ENCODE peak calls at places on chromosomes 2 and 18, in five cellular contexts. One of them, this sample, is unnamed.

GRCh38 chr2:98512699-98513098 is 68.0 kb downstream of the INPP4A start:
- DNase-seq in Right ventricle myocardium inferior: no peak
- DNase-seq in cardiac muscle cell: no peak
- DNase-seq in RKO: no peak
- DNase-seq in coronary artery: no peak
- DNase-seq in this sample: no peak

GRCh38 chr18:67590571-67591141 is 74.1 kb upstream of the DSEL start:
- DNase-seq in Right ventricle myocardium inferior: no peak
- DNase-seq in cardiac muscle cell: peak
- DNase-seq in RKO: peak
- DNase-seq in coronary artery: no peak
- DNase-seq in this sample: no peak

GRCh38 chr2:234448506-234449169 is 48.2 kb downstream of the ARL4C start:
- DNase-seq in Right ventricle myocardium inferior: no peak
- DNase-seq in cardiac muscle cell: no peak
- DNase-seq in RKO: no peak
- DNase-seq in coronary artery: no peak
- DNase-seq in this sample: no peak

GRCh38 chr2:205763708-205764501 is 81.6 kb downstream of the NRP2 start:
- DNase-seq in Right ventricle myocardium inferior: no peak
- DNase-seq in cardiac muscle cell: peak
- DNase-seq in RKO: peak
- DNase-seq in coronary artery: peak
- DNase-seq in this sample: peak

GRCh38 chr2:7037340-7038333 is 120.4 kb downstream of the RNF144A start:
- DNase-seq in Right ventricle myocardium inferior: peak
- DNase-seq in cardiac muscle cell: peak
- DNase-seq in RKO: peak
- DNase-seq in coronary artery: no peak
- DNase-seq in this sample: no peak

GRCh38 chr18:48545690-48546365 is 7.0 kb downstream of the CTIF start:
- DNase-seq in Right ventricle myocardium inferior: peak
- DNase-seq in cardiac muscle cell: peak
- DNase-seq in RKO: no peak
- DNase-seq in coronary artery: peak
- DNase-seq in this sample: peak

GRCh38 chr2:104434363-104434792 is 419.5 kb upstream of the POU3F3 start:
- DNase-seq in Right ventricle myocardium inferior: no peak
- DNase-seq in cardiac muscle cell: no peak
- DNase-seq in RKO: no peak
- DNase-seq in coronary artery: no peak
- DNase-seq in this sample: peak

GRCh38 chr2:196808281-196808680 is 874 bp downstream of the C2orf66 start:
- DNase-seq in Right ventricle myocardium inferior: no peak
- DNase-seq in cardiac muscle cell: peak
- DNase-seq in RKO: peak
- DNase-seq in coronary artery: no peak
- DNase-seq in this sample: no peak

GRCh38 chr2:177783835-177784448 is 288.6 kb downstream of the PDE11A start:
- DNase-seq in Right ventricle myocardium inferior: no peak
- DNase-seq in cardiac muscle cell: peak
- DNase-seq in RKO: no peak
- DNase-seq in coronary artery: no peak
- DNase-seq in this sample: no peak

GRCh38 chr2:96859338-96859649 is 1.5 kb upstream of the ANKRD39 start:
- DNase-seq in Right ventricle myocardium inferior: peak
- DNase-seq in cardiac muscle cell: no peak
- DNase-seq in RKO: no peak
- DNase-seq in coronary artery: peak
- DNase-seq in this sample: no peak

GRCh38 chr2:50546790-50547189 is 485.1 kb downstream of the NRXN1 start:
- DNase-seq in Right ventricle myocardium inferior: no peak
- DNase-seq in cardiac muscle cell: no peak
- DNase-seq in RKO: no peak
- DNase-seq in coronary artery: no peak
- DNase-seq in this sample: no peak

GRCh38 chr18:78972385-78972918 is 7.2 kb upstream of the SALL3 start:
- DNase-seq in Right ventricle myocardium inferior: no peak
- DNase-seq in cardiac muscle cell: no peak
- DNase-seq in RKO: no peak
- DNase-seq in coronary artery: no peak
- DNase-seq in this sample: peak

GRCh38 chr2:146317959-146318358 is 1526.9 kb upstream of the ACVR2A start:
- DNase-seq in Right ventricle myocardium inferior: no peak
- DNase-seq in cardiac muscle cell: peak
- DNase-seq in RKO: no peak
- DNase-seq in coronary artery: no peak
- DNase-seq in this sample: no peak

GRCh38 chr2:109348190-109348589 is 219.2 kb downstream of the SH3RF3 start:
- DNase-seq in Right ventricle myocardium inferior: no peak
- DNase-seq in cardiac muscle cell: no peak
- DNase-seq in RKO: no peak
- DNase-seq in coronary artery: no peak
- DNase-seq in this sample: no peak

GRCh38 chr2:8704906-8705305 is 23.1 kb downstream of the ID2 start:
- DNase-seq in Right ventricle myocardium inferior: no peak
- DNase-seq in cardiac muscle cell: peak
- DNase-seq in RKO: no peak
- DNase-seq in coronary artery: no peak
- DNase-seq in this sample: no peak

GRCh38 chr2:74530239-74531161 is 767 bp downstream of the HTRA2 start:
- DNase-seq in Right ventricle myocardium inferior: peak
- DNase-seq in cardiac muscle cell: peak
- DNase-seq in RKO: peak
- DNase-seq in coronary artery: no peak
- DNase-seq in this sample: peak

GRCh38 chr18:657998-658946 is 819 bp downstream of the TYMS start:
- DNase-seq in Right ventricle myocardium inferior: peak
- DNase-seq in cardiac muscle cell: peak
- DNase-seq in RKO: peak
- DNase-seq in coronary artery: peak
- DNase-seq in this sample: peak

GRCh38 chr18:44895176-44895798 is 214.6 kb downstream of the SETBP1 start:
- DNase-seq in Right ventricle myocardium inferior: peak
- DNase-seq in cardiac muscle cell: peak
- DNase-seq in RKO: peak
- DNase-seq in coronary artery: no peak
- DNase-seq in this sample: no peak

GRCh38 chr2:202831241-202831997 is 40.1 kb downstream of the ICA1L start:
- DNase-seq in Right ventricle myocardium inferior: no peak
- DNase-seq in cardiac muscle cell: peak
- DNase-seq in RKO: peak
- DNase-seq in coronary artery: no peak
- DNase-seq in this sample: no peak

GRCh38 chr2:223363085-223363484 is 239.1 kb downstream of the SCG2 start:
- DNase-seq in Right ventricle myocardium inferior: no peak
- DNase-seq in cardiac muscle cell: no peak
- DNase-seq in RKO: no peak
- DNase-seq in coronary artery: no peak
- DNase-seq in this sample: no peak

GRCh38 chr18:3725100-3725499 is 275.1 kb downstream of the TGIF1 start:
- DNase-seq in Right ventricle myocardium inferior: no peak
- DNase-seq in cardiac muscle cell: no peak
- DNase-seq in RKO: no peak
- DNase-seq in coronary artery: no peak
- DNase-seq in this sample: no peak

GRCh38 chr2:74387346-74387745 is 7.2 kb upstream of the DCTN1 start:
- DNase-seq in Right ventricle myocardium inferior: no peak
- DNase-seq in cardiac muscle cell: no peak
- DNase-seq in RKO: no peak
- DNase-seq in coronary artery: no peak
- DNase-seq in this sample: no peak

GRCh38 chr2:188975497-188976102 is 1.4 kb downstream of the COL3A1 start:
- DNase-seq in Right ventricle myocardium inferior: no peak
- DNase-seq in cardiac muscle cell: peak
- DNase-seq in RKO: no peak
- DNase-seq in coronary artery: no peak
- DNase-seq in this sample: no peak